ENCODE peak calls at places on chromosomes 7 and 10, in seven cellular contexts. One of them, this sample, is unnamed.

GRCh38 chr10:85613391-85613790 is 753.2 kb downstream of the GRID1 start:
- DNase-seq in neural progenitor cell: no peak
- DNase-seq in cardiac fibroblast: no peak
- DNase-seq in left ventricle myocardium inferior: no peak
- DNase-seq in cardiac muscle cell: no peak
- DNase-seq in HepG2: no peak
- DNase-seq in CD8-positive, alpha-beta T cell: no peak
- DNase-seq in this sample: no peak

GRCh38 chr7:149669121-149669818 is 104.1 kb downstream of the ZNF467 start:
- DNase-seq in HepG2: peak
- DNase-seq in cardiac muscle cell: no peak
- DNase-seq in CD8-positive, alpha-beta T cell: no peak
- DNase-seq in left ventricle myocardium inferior: no peak
- DNase-seq in neural progenitor cell: no peak
- DNase-seq in cardiac fibroblast: peak
- DNase-seq in this sample: no peak

GRCh38 chr10:126336786-126337185 is 51.5 kb downstream of the ADAM12 start:
- DNase-seq in neural progenitor cell: no peak
- DNase-seq in left ventricle myocardium inferior: no peak
- DNase-seq in cardiac fibroblast: no peak
- DNase-seq in cardiac muscle cell: no peak
- DNase-seq in HepG2: no peak
- DNase-seq in CD8-positive, alpha-beta T cell: no peak
- DNase-seq in this sample: no peak

GRCh38 chr7:92433019-92433418 is 14.3 kb upstream of the GATAD1 start:
- DNase-seq in HepG2: no peak
- DNase-seq in left ventricle myocardium inferior: no peak
- DNase-seq in neural progenitor cell: no peak
- DNase-seq in cardiac fibroblast: no peak
- DNase-seq in cardiac muscle cell: no peak
- DNase-seq in CD8-positive, alpha-beta T cell: no peak
- DNase-seq in this sample: no peak

GRCh38 chr10:102159831-102160230 is 7.6 kb downstream of the NOLC1 start:
- DNase-seq in HepG2: no peak
- DNase-seq in cardiac fibroblast: no peak
- DNase-seq in neural progenitor cell: no peak
- DNase-seq in cardiac muscle cell: no peak
- DNase-seq in CD8-positive, alpha-beta T cell: no peak
- DNase-seq in left ventricle myocardium inferior: no peak
- DNase-seq in this sample: no peak

GRCh38 chr7:122143376-122143750 is 686 bp downstream of the AASS start:
- DNase-seq in left ventricle myocardium inferior: peak
- DNase-seq in HepG2: no peak
- DNase-seq in CD8-positive, alpha-beta T cell: no peak
- DNase-seq in cardiac fibroblast: peak
- DNase-seq in neural progenitor cell: peak
- DNase-seq in cardiac muscle cell: peak
- DNase-seq in this sample: peak

GRCh38 chr10:99337911-99338310 is 8.8 kb downstream of the CNNM1 start:
- DNase-seq in cardiac muscle cell: no peak
- DNase-seq in neural progenitor cell: no peak
- DNase-seq in cardiac fibroblast: no peak
- DNase-seq in left ventricle myocardium inferior: no peak
- DNase-seq in CD8-positive, alpha-beta T cell: no peak
- DNase-seq in HepG2: no peak
- DNase-seq in this sample: no peak

GRCh38 chr7:131231381-131232220 is 96.1 kb upstream of the MKLN1 start:
- DNase-seq in neural progenitor cell: no peak
- DNase-seq in left ventricle myocardium inferior: peak
- DNase-seq in CD8-positive, alpha-beta T cell: peak
- DNase-seq in cardiac fibroblast: peak
- DNase-seq in cardiac muscle cell: no peak
- DNase-seq in HepG2: no peak
- DNase-seq in this sample: peak

GRCh38 chr10:100744980-100745881 is at the start of gene PAX2:
- DNase-seq in CD8-positive, alpha-beta T cell: no peak
- DNase-seq in left ventricle myocardium inferior: no peak
- DNase-seq in neural progenitor cell: peak
- DNase-seq in cardiac muscle cell: no peak
- DNase-seq in HepG2: no peak
- DNase-seq in cardiac fibroblast: no peak
- DNase-seq in this sample: peak

GRCh38 chr10:30538086-30538485 is 91.5 kb downstream of the LYZL2 start:
- DNase-seq in left ventricle myocardium inferior: no peak
- DNase-seq in cardiac fibroblast: no peak
- DNase-seq in cardiac muscle cell: no peak
- DNase-seq in CD8-positive, alpha-beta T cell: no peak
- DNase-seq in HepG2: peak
- DNase-seq in neural progenitor cell: no peak
- DNase-seq in this sample: no peak

GRCh38 chr10:37860494-37861190 is 3.2 kb upstream of the ZNF248 start:
- DNase-seq in HepG2: peak
- DNase-seq in cardiac fibroblast: peak
- DNase-seq in neural progenitor cell: no peak
- DNase-seq in left ventricle myocardium inferior: no peak
- DNase-seq in cardiac muscle cell: no peak
- DNase-seq in CD8-positive, alpha-beta T cell: no peak
- DNase-seq in this sample: no peak

GRCh38 chr7:43377196-43377935 is 205.5 kb upstream of the STK17A start:
- DNase-seq in cardiac fibroblast: peak
- DNase-seq in neural progenitor cell: no peak
- DNase-seq in cardiac muscle cell: peak
- DNase-seq in left ventricle myocardium inferior: no peak
- DNase-seq in CD8-positive, alpha-beta T cell: no peak
- DNase-seq in HepG2: no peak
- DNase-seq in this sample: no peak

GRCh38 chr10:74153123-74153522 is 2.1 kb downstream of the ADK start:
- DNase-seq in cardiac muscle cell: peak
- DNase-seq in HepG2: peak
- DNase-seq in left ventricle myocardium inferior: no peak
- DNase-seq in cardiac fibroblast: peak
- DNase-seq in CD8-positive, alpha-beta T cell: no peak
- DNase-seq in neural progenitor cell: peak
- DNase-seq in this sample: no peak

GRCh38 chr7:1555813-1556540 is at the start of gene TMEM184A:
- DNase-seq in neural progenitor cell: peak
- DNase-seq in cardiac fibroblast: no peak
- DNase-seq in HepG2: peak
- DNase-seq in CD8-positive, alpha-beta T cell: peak
- DNase-seq in cardiac muscle cell: peak
- DNase-seq in left ventricle myocardium inferior: no peak
- DNase-seq in this sample: peak

GRCh38 chr10:104387130-104387888 is 33.7 kb downstream of the CFAP58 start:
- DNase-seq in CD8-positive, alpha-beta T cell: no peak
- DNase-seq in HepG2: no peak
- DNase-seq in neural progenitor cell: no peak
- DNase-seq in cardiac muscle cell: no peak
- DNase-seq in cardiac fibroblast: no peak
- DNase-seq in left ventricle myocardium inferior: no peak
- DNase-seq in this sample: no peak

DNA sequence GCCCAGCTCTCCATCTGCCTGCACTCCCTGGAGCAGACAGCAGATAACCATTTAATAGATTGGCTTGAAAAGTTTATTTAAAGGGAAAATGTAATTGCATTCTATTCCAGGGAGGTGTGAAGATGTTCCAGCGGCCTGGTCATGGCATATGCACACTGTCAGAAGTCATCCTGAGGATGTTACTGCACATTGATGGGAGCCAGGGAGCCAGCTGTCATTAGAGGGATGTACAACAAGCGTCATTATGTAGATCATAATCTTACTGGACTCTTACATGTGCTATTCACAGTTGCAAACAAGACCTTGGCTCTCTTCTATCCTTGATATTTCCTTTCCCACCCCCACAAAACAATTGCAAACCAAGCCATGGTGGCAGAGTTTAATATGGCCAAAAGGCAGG is 65.4 kb downstream of the FAM204A start:
- DNase-seq in left ventricle myocardium inferior: no peak
- DNase-seq in cardiac muscle cell: no peak
- DNase-seq in neural progenitor cell: no peak
- DNase-seq in CD8-positive, alpha-beta T cell: no peak
- DNase-seq in HepG2: no peak
- DNase-seq in cardiac fibroblast: no peak
- DNase-seq in this sample: no peak
- TF ChIP-seq CTCF in left ventricle myocardium inferior: no peak
- TF ChIP-seq CTCF in cardiac muscle cell: no peak
- TF ChIP-seq CTCF in neural progenitor cell: no peak
- TF ChIP-seq CTCF in CD8-positive, alpha-beta T cell: no peak
- TF ChIP-seq CTCF in HepG2: no peak
- TF ChIP-seq CTCF in cardiac fibroblast: no peak
- TF ChIP-seq CTCF in this sample: no peak

GRCh38 chr10:90865400-90865799 is 6.4 kb upstream of the RPP30 start:
- DNase-seq in left ventricle myocardium inferior: no peak
- DNase-seq in cardiac muscle cell: no peak
- DNase-seq in cardiac fibroblast: peak
- DNase-seq in HepG2: no peak
- DNase-seq in neural progenitor cell: no peak
- DNase-seq in CD8-positive, alpha-beta T cell: no peak
- DNase-seq in this sample: no peak
- TF ChIP-seq CTCF in left ventricle myocardium inferior: peak
- TF ChIP-seq CTCF in cardiac muscle cell: peak
- TF ChIP-seq CTCF in cardiac fibroblast: peak
- TF ChIP-seq CTCF in HepG2: no peak
- TF ChIP-seq CTCF in neural progenitor cell: peak
- TF ChIP-seq CTCF in CD8-positive, alpha-beta T cell: no peak
- TF ChIP-seq CTCF in this sample: no peak

GRCh38 chr10:28722065-28722803 is 44.9 kb downstream of the BAMBI start:
- DNase-seq in neural progenitor cell: peak
- DNase-seq in HepG2: no peak
- DNase-seq in left ventricle myocardium inferior: peak
- DNase-seq in CD8-positive, alpha-beta T cell: no peak
- DNase-seq in cardiac fibroblast: peak
- DNase-seq in cardiac muscle cell: peak
- DNase-seq in this sample: no peak
- TF ChIP-seq CTCF in neural progenitor cell: no peak
- TF ChIP-seq CTCF in HepG2: peak
- TF ChIP-seq CTCF in left ventricle myocardium inferior: no peak
- TF ChIP-seq CTCF in CD8-positive, alpha-beta T cell: no peak
- TF ChIP-seq CTCF in cardiac fibroblast: no peak
- TF ChIP-seq CTCF in cardiac muscle cell: peak
- TF ChIP-seq CTCF in this sample: no peak

GRCh38 chr10:29023678-29024077 is 265.2 kb upstream of the LYZL1 start:
- DNase-seq in CD8-positive, alpha-beta T cell: no peak
- DNase-seq in HepG2: no peak
- DNase-seq in neural progenitor cell: no peak
- DNase-seq in cardiac muscle cell: no peak
- DNase-seq in cardiac fibroblast: no peak
- DNase-seq in left ventricle myocardium inferior: no peak
- DNase-seq in this sample: no peak

GRCh38 chr10:29028486-29028885 is 260.4 kb upstream of the LYZL1 start:
- DNase-seq in cardiac fibroblast: no peak
- DNase-seq in neural progenitor cell: no peak
- DNase-seq in left ventricle myocardium inferior: no peak
- DNase-seq in HepG2: no peak
- DNase-seq in CD8-positive, alpha-beta T cell: no peak
- DNase-seq in cardiac muscle cell: no peak
- DNase-seq in this sample: no peak

GRCh38 chr10:29022513-29022912 is 266.4 kb upstream of the LYZL1 start:
- DNase-seq in left ventricle myocardium inferior: no peak
- DNase-seq in HepG2: peak
- DNase-seq in cardiac fibroblast: no peak
- DNase-seq in CD8-positive, alpha-beta T cell: no peak
- DNase-seq in neural progenitor cell: peak
- DNase-seq in cardiac muscle cell: no peak
- DNase-seq in this sample: no peak

GRCh38 chr10:29026802-29027201 is 262.1 kb upstream of the LYZL1 start:
- DNase-seq in neural progenitor cell: no peak
- DNase-seq in cardiac fibroblast: no peak
- DNase-seq in left ventricle myocardium inferior: no peak
- DNase-seq in cardiac muscle cell: no peak
- DNase-seq in HepG2: no peak
- DNase-seq in CD8-positive, alpha-beta T cell: no peak
- DNase-seq in this sample: no peak

DNA sequence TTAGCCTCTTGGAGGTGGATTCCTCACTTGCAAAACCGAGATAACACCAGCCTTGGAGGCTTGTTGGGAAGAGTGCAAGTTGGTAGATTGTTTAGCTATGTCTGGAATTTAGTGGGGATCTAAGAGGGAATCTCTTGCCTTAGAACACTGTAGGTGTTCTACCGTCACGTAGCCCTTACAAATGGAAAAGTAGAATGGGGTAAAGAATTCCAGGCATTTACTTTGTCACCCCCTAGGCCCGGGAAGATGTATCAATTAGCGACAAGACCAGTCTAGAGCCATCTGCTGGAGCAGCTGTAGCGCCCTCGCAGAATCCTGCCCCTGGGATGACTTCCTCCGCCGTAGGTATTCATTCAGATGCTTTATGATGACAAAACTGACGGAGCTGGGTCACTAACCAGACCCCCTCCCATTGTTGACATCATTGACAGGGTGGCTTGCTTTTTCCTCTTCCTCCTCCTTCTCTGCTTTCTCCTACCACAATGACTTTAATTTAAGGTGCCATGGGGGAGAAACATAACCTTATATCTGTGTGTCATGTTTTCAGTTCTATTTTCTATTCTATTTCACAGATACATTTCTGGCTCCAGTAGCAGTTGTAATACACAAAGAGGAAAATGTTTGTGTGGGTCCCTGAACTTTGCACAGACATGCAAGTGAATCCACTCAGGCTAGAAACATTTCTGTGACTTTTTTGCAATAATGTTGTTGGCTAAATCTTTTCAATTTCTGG is 262.6 kb upstream of the LYZL1 start:
- DNase-seq in neural progenitor cell: peak
- DNase-seq in left ventricle myocardium inferior: no peak
- DNase-seq in cardiac fibroblast: no peak
- DNase-seq in cardiac muscle cell: peak
- DNase-seq in CD8-positive, alpha-beta T cell: no peak
- DNase-seq in HepG2: no peak
- DNase-seq in this sample: no peak
- TF ChIP-seq CTCF in neural progenitor cell: no peak
- TF ChIP-seq CTCF in left ventricle myocardium inferior: no peak
- TF ChIP-seq CTCF in cardiac fibroblast: no peak
- TF ChIP-seq CTCF in cardiac muscle cell: no peak
- TF ChIP-seq CTCF in CD8-positive, alpha-beta T cell: no peak
- TF ChIP-seq CTCF in HepG2: no peak
- TF ChIP-seq CTCF in this sample: no peak

GRCh38 chr7:13411151-13411550 is 578.3 kb downstream of the ETV1 start:
- DNase-seq in HepG2: no peak
- DNase-seq in left ventricle myocardium inferior: no peak
- DNase-seq in CD8-positive, alpha-beta T cell: no peak
- DNase-seq in cardiac fibroblast: no peak
- DNase-seq in cardiac muscle cell: no peak
- DNase-seq in neural progenitor cell: no peak
- DNase-seq in this sample: no peak
- TF ChIP-seq CTCF in HepG2: no peak
- TF ChIP-seq CTCF in left ventricle myocardium inferior: no peak
- TF ChIP-seq CTCF in CD8-positive, alpha-beta T cell: no peak
- TF ChIP-seq CTCF in cardiac fibroblast: no peak
- TF ChIP-seq CTCF in cardiac muscle cell: no peak
- TF ChIP-seq CTCF in neural progenitor cell: peak
- TF ChIP-seq CTCF in this sample: no peak